ENCODE peak calls at places on chromosomes 5 and 9, in seven cellular contexts. One of them, this sample, is unnamed.

GRCh38 chr5:160539431-160539830 is 117.8 kb downstream of the PTTG1 start:
- DNase-seq in prostate gland: no peak
- DNase-seq in vagina: no peak
- DNase-seq in mesothelial cell of epicardium: no peak
- DNase-seq in cardiac muscle cell: no peak
- DNase-seq in uterus: no peak
- DNase-seq in thoracic aorta: no peak
- DNase-seq in this sample: no peak

GRCh38 chr5:1421521-1422341 is 23.5 kb downstream of the SLC6A3 start:
- DNase-seq in prostate gland: no peak
- DNase-seq in vagina: no peak
- DNase-seq in mesothelial cell of epicardium: no peak
- DNase-seq in cardiac muscle cell: no peak
- DNase-seq in uterus: no peak
- DNase-seq in thoracic aorta: no peak
- DNase-seq in this sample: no peak

GRCh38 chr5:158809310-158809709 is 290.4 kb downstream of the EBF1 start:
- DNase-seq in prostate gland: no peak
- DNase-seq in vagina: no peak
- DNase-seq in mesothelial cell of epicardium: no peak
- DNase-seq in cardiac muscle cell: no peak
- DNase-seq in uterus: no peak
- DNase-seq in thoracic aorta: no peak
- DNase-seq in this sample: no peak

GRCh38 chr9:82532504-82532903 is 530.4 kb downstream of the RASEF start:
- DNase-seq in prostate gland: no peak
- DNase-seq in vagina: no peak
- DNase-seq in mesothelial cell of epicardium: no peak
- DNase-seq in cardiac muscle cell: peak
- DNase-seq in uterus: no peak
- DNase-seq in thoracic aorta: no peak
- DNase-seq in this sample: no peak

GRCh38 chr9:111715471-111715870 is 54.1 kb downstream of the GNG10 start:
- DNase-seq in prostate gland: no peak
- DNase-seq in vagina: no peak
- DNase-seq in mesothelial cell of epicardium: no peak
- DNase-seq in cardiac muscle cell: peak
- DNase-seq in uterus: no peak
- DNase-seq in thoracic aorta: no peak
- DNase-seq in this sample: no peak

GRCh38 chr9:100027543-100027942 is 71.3 kb downstream of the ERP44 start:
- DNase-seq in prostate gland: no peak
- DNase-seq in vagina: no peak
- DNase-seq in mesothelial cell of epicardium: no peak
- DNase-seq in cardiac muscle cell: no peak
- DNase-seq in uterus: no peak
- DNase-seq in thoracic aorta: no peak
- DNase-seq in this sample: no peak

GRCh38 chr5:130526708-130527107 is 622.4 kb downstream of the CHSY3 start:
- DNase-seq in prostate gland: no peak
- DNase-seq in vagina: no peak
- DNase-seq in mesothelial cell of epicardium: no peak
- DNase-seq in cardiac muscle cell: no peak
- DNase-seq in uterus: no peak
- DNase-seq in thoracic aorta: no peak
- DNase-seq in this sample: no peak

GRCh38 chr5:83034036-83034435 is 43.2 kb downstream of the TMEM167A start:
- DNase-seq in prostate gland: no peak
- DNase-seq in vagina: no peak
- DNase-seq in mesothelial cell of epicardium: no peak
- DNase-seq in cardiac muscle cell: no peak
- DNase-seq in uterus: no peak
- DNase-seq in thoracic aorta: no peak
- DNase-seq in this sample: no peak

GRCh38 chr9:137085918-137086530 is 761 bp upstream of the MAN1B1 start:
- DNase-seq in prostate gland: no peak
- DNase-seq in vagina: no peak
- DNase-seq in mesothelial cell of epicardium: peak
- DNase-seq in cardiac muscle cell: peak
- DNase-seq in uterus: no peak
- DNase-seq in thoracic aorta: no peak
- DNase-seq in this sample: no peak

GRCh38 chr5:167565555-167565954 is 725.9 kb upstream of the WWC1 start:
- DNase-seq in prostate gland: no peak
- DNase-seq in vagina: no peak
- DNase-seq in mesothelial cell of epicardium: no peak
- DNase-seq in cardiac muscle cell: peak
- DNase-seq in uterus: no peak
- DNase-seq in thoracic aorta: no peak
- DNase-seq in this sample: no peak

GRCh38 chr5:91032125-91032524 is 351.0 kb downstream of the ARRDC3 start:
- DNase-seq in prostate gland: no peak
- DNase-seq in vagina: no peak
- DNase-seq in mesothelial cell of epicardium: no peak
- DNase-seq in cardiac muscle cell: no peak
- DNase-seq in uterus: no peak
- DNase-seq in thoracic aorta: no peak
- DNase-seq in this sample: no peak

GRCh38 chr5:91030521-91031395 is 352.4 kb downstream of the ARRDC3 start:
- DNase-seq in prostate gland: no peak
- DNase-seq in vagina: no peak
- DNase-seq in mesothelial cell of epicardium: no peak
- DNase-seq in cardiac muscle cell: no peak
- DNase-seq in uterus: no peak
- DNase-seq in thoracic aorta: no peak
- DNase-seq in this sample: no peak

GRCh38 chr5:91028518-91028956 is 354.6 kb downstream of the ARRDC3 start:
- DNase-seq in prostate gland: no peak
- DNase-seq in vagina: no peak
- DNase-seq in mesothelial cell of epicardium: no peak
- DNase-seq in cardiac muscle cell: no peak
- DNase-seq in uterus: no peak
- DNase-seq in thoracic aorta: no peak
- DNase-seq in this sample: no peak

GRCh38 chr5:91031396-91031741 is 351.7 kb downstream of the ARRDC3 start:
- DNase-seq in prostate gland: no peak
- DNase-seq in vagina: no peak
- DNase-seq in mesothelial cell of epicardium: no peak
- DNase-seq in cardiac muscle cell: no peak
- DNase-seq in uterus: no peak
- DNase-seq in thoracic aorta: no peak
- DNase-seq in this sample: no peak

GRCh38 chr5:91033370-91033769 is 349.7 kb downstream of the ARRDC3 start:
- DNase-seq in prostate gland: no peak
- DNase-seq in vagina: no peak
- DNase-seq in mesothelial cell of epicardium: no peak
- DNase-seq in cardiac muscle cell: no peak
- DNase-seq in uterus: no peak
- DNase-seq in thoracic aorta: no peak
- DNase-seq in this sample: no peak
- TF ChIP-seq CTCF in prostate gland: no peak
- TF ChIP-seq CTCF in vagina: no peak
- TF ChIP-seq CTCF in mesothelial cell of epicardium: no peak
- TF ChIP-seq CTCF in cardiac muscle cell: no peak
- TF ChIP-seq CTCF in uterus: no peak
- TF ChIP-seq CTCF in thoracic aorta: no peak
- TF ChIP-seq CTCF in this sample: no peak

GRCh38 chr9:16290169-16290568 is 580.3 kb downstream of the BNC2 start:
- DNase-seq in prostate gland: no peak
- DNase-seq in vagina: no peak
- DNase-seq in mesothelial cell of epicardium: no peak
- DNase-seq in cardiac muscle cell: no peak
- DNase-seq in uterus: no peak
- DNase-seq in thoracic aorta: no peak
- DNase-seq in this sample: no peak
- TF ChIP-seq CTCF in prostate gland: no peak
- TF ChIP-seq CTCF in vagina: no peak
- TF ChIP-seq CTCF in mesothelial cell of epicardium: no peak
- TF ChIP-seq CTCF in cardiac muscle cell: no peak
- TF ChIP-seq CTCF in uterus: no peak
- TF ChIP-seq CTCF in thoracic aorta: no peak
- TF ChIP-seq CTCF in this sample: no peak

GRCh38 chr5:64595519-64595855 is 89.7 kb downstream of the RGS7BP start:
- DNase-seq in prostate gland: no peak
- DNase-seq in vagina: no peak
- DNase-seq in mesothelial cell of epicardium: no peak
- DNase-seq in cardiac muscle cell: no peak
- DNase-seq in uterus: no peak
- DNase-seq in thoracic aorta: no peak
- DNase-seq in this sample: no peak
- TF ChIP-seq CTCF in prostate gland: no peak
- TF ChIP-seq CTCF in vagina: no peak
- TF ChIP-seq CTCF in mesothelial cell of epicardium: no peak
- TF ChIP-seq CTCF in cardiac muscle cell: no peak
- TF ChIP-seq CTCF in uterus: no peak
- TF ChIP-seq CTCF in thoracic aorta: no peak
- TF ChIP-seq CTCF in this sample: no peak

GRCh38 chr5:162209005-162209605 is 141.5 kb downstream of the GABRG2 start:
- DNase-seq in prostate gland: peak
- DNase-seq in vagina: no peak
- DNase-seq in mesothelial cell of epicardium: peak
- DNase-seq in cardiac muscle cell: peak
- DNase-seq in uterus: no peak
- DNase-seq in thoracic aorta: no peak
- DNase-seq in this sample: peak
- TF ChIP-seq CTCF in prostate gland: no peak
- TF ChIP-seq CTCF in vagina: no peak
- TF ChIP-seq CTCF in mesothelial cell of epicardium: no peak
- TF ChIP-seq CTCF in cardiac muscle cell: no peak
- TF ChIP-seq CTCF in uterus: no peak
- TF ChIP-seq CTCF in thoracic aorta: no peak
- TF ChIP-seq CTCF in this sample: peak

DNA sequence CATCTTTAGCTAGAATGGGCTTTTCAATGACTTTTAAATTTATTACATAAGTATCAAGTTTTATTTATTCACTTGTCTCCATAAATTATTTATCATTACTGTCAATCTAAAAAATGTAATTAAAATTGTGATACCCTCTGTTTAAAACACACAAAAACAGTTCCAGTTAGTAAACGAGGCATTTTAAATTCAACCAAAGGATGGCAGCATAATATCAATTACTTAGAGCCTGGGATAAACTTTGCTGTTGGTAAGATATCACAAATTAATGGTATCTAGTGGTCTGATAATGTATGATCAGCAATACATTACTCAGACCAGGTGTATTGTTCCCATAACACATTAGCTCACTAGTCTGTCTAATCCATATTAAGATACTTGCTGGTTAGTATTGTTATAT is 9.6 kb upstream of the IFNE start:
- DNase-seq in prostate gland: no peak
- DNase-seq in vagina: no peak
- DNase-seq in mesothelial cell of epicardium: no peak
- DNase-seq in cardiac muscle cell: no peak
- DNase-seq in uterus: no peak
- DNase-seq in thoracic aorta: no peak
- DNase-seq in this sample: no peak
- TF ChIP-seq CTCF in prostate gland: peak
- TF ChIP-seq CTCF in vagina: no peak
- TF ChIP-seq CTCF in mesothelial cell of epicardium: no peak
- TF ChIP-seq CTCF in cardiac muscle cell: no peak
- TF ChIP-seq CTCF in uterus: no peak
- TF ChIP-seq CTCF in thoracic aorta: no peak
- TF ChIP-seq CTCF in this sample: no peak

GRCh38 chr9:21696411-21696865 is 106.0 kb upstream of the MTAP start:
- DNase-seq in prostate gland: no peak
- DNase-seq in vagina: no peak
- DNase-seq in mesothelial cell of epicardium: no peak
- DNase-seq in cardiac muscle cell: peak
- DNase-seq in uterus: no peak
- DNase-seq in thoracic aorta: no peak
- DNase-seq in this sample: no peak
- TF ChIP-seq CTCF in prostate gland: no peak
- TF ChIP-seq CTCF in vagina: no peak
- TF ChIP-seq CTCF in mesothelial cell of epicardium: no peak
- TF ChIP-seq CTCF in cardiac muscle cell: peak
- TF ChIP-seq CTCF in uterus: no peak
- TF ChIP-seq CTCF in thoracic aorta: no peak
- TF ChIP-seq CTCF in this sample: no peak